ENCODE peak calls at places on chromosomes 7 and 10, in six cellular contexts. O is stomach, L is AG04450, S is mammary epithelial cell, E is uterus, V is kidney. X is an unnamed sample.

GRCh38 chr7:74138945-74139843 is 35.0 kb upstream of the EIF4H start:
- DNase-seq in O (no peak), L (no peak), S (no peak), E (no peak), V (no peak), X (no peak)

GRCh38 chr7:134651991-134652390 is 5.3 kb downstream of the BPGM start:
- DNase-seq in O (no peak), L (no peak), S (no peak), E (no peak), V (no peak), X (no peak)

GRCh38 chr7:112225006-112225405 is 18.5 kb downstream of the ZNF277 start:
- DNase-seq in O (no peak), L (no peak), S (no peak), E (no peak), V (no peak), X (no peak)

GRCh38 chr10:22479419-22479818 is 134.1 kb downstream of the SPAG6 start:
- DNase-seq in O (no peak), L (no peak), S (no peak), E (no peak), V (no peak), X (no peak)

GRCh38 chr10:11120711-11121110 is 103.0 kb downstream of the CELF2 start:
- DNase-seq in O (no peak), L (no peak), S (no peak), E (no peak), V (no peak), X (no peak)

GRCh38 chr10:99370993-99371392 is 41.8 kb downstream of the CNNM1 start:
- DNase-seq in O (no peak), L (no peak), S (peak), E (no peak), V (no peak), X (no peak)

GRCh38 chr7:123367508-123368122 is 166.8 kb downstream of the IQUB start:
- DNase-seq in O (no peak), L (no peak), S (peak), E (no peak), V (no peak), X (no peak)

GRCh38 chr7:8442814-8443304 is 9.4 kb downstream of the NXPH1 start:
- DNase-seq in O (peak), L (no peak), S (peak), E (no peak), V (peak), X (no peak)

GRCh38 chr10:75276029-75276872 is 40.5 kb upstream of the COMTD1 start:
- DNase-seq in O (peak), L (no peak), S (no peak), E (no peak), V (no peak), X (no peak)
- H3K27ac ChIP-seq in O (peak), L (no peak), S (no peak), E (no peak), V (no peak), X (no peak)

DNA sequence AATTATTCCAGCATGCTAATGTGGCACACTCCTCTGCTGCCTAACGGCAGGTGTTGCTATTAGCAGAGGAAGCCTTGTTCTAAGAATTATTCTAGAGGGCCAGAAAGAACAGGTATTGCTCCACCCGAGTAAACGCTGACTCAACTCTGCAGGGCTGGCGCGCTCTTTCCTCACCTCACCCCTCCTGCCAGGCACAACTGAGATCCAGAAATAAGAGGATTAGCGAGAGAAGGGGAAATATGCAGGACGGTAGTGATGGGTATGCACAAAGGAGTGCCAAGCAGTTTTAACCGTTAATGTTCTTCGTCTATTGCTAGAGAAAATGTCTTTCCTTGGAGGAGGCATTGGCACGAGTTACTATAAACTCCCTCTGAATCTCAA is 382 bp upstream of the SCIN start:
- DNase-seq in O (peak), L (no peak), S (peak), E (no peak), V (peak), X (no peak)
- H3K4me3 ChIP-seq in O (peak), L (peak), S (peak), E (peak), V (peak), X (peak)

GRCh38 chr7:25966469-25966868 is 185.5 kb upstream of the NFE2L3 start:
- DNase-seq in O (no peak), L (no peak), S (no peak), E (no peak), V (no peak), X (no peak)
- H3K27ac ChIP-seq in O (no peak), L (no peak), S (no peak), E (no peak), V (no peak), X (no peak)

DNA sequence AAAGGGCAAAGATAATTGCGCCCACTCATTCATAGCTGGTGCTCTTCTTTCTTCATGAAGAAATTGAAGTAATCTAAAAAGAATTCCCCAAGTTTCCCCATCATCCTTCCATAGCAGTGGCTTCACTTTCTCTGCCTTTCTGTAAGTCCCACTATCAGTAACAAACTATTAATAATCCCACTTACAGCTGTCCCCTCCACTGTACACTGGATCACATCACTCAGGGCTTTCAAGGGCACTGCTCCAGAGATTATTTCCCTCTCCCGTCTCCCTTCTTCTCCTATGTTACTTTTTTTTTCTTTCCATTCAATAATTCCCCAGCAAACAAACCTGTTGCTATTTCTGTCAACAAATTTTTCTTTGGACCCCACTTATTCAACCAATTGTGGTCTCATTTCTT is 16.2 kb downstream of the DNAJB9 start:
- DNase-seq in O (no peak), L (no peak), S (no peak), E (no peak), V (no peak), X (no peak)
- H3K4me3 ChIP-seq in O (no peak), L (no peak), S (no peak), E (no peak), V (no peak), X (no peak)

DNA sequence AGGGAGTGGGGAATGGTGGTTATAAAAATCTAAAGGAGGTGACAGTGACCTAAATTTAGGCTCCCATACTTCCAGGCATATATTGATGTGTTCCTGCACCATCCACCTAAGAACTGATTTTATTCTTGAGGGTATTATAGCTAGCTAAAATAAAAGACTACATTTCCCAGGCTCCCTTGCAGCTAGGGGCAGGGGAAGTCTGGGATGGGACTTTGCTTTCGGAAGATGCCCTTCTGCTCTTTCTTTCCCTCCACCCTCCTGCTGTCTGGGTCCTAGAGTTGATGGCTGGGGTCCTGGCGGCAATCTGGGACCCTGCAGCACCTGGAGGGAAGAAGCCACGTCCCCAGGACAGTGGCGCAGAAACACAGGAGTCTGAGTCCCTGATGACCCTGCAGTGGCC is 53.8 kb upstream of the SAMD8 start:
- DNase-seq in O (no peak), L (no peak), S (no peak), E (no peak), V (no peak), X (no peak)
- H3K27ac ChIP-seq in O (no peak), L (no peak), S (no peak), E (peak), V (no peak), X (no peak)

GRCh38 chr7:65239324-65239706 is 134.3 kb upstream of the ZNF92 start:
- DNase-seq in O (no peak), L (no peak), S (no peak), E (no peak), V (no peak), X (no peak)
- H3K4me3 ChIP-seq in O (peak), L (peak), S (peak), E (no peak), V (no peak), X (peak)

X was measured in gastrocnemius medialis.